ENCODE peak calls at places on chromosomes 5 and 9, in eight cellular contexts. T is psoas muscle, N is fibroblast of villous mesenchyme, D is AG09309, Z is heart left ventricle, H is colonic mucosa, A is endodermal cell, Q is astrocyte of the spinal cord. F is an unnamed sample.

GRCh38 chr9:95557142-95557541 is 40.4 kb upstream of the PTCH1 start:
- DNase-seq in T (no peak), N (no peak), D (no peak), Z (no peak), H (no peak), A (no peak), Q (no peak), F (no peak)

GRCh38 chr5:144205141-144205551 is 34.5 kb downstream of the KCTD16 start:
- DNase-seq in T (peak; percentile 17), N (peak; percentile 38), D (no peak), Z (no peak), H (no peak), A (peak; percentile 86), Q (peak; percentile 47), F (peak; percentile 50)

GRCh38 chr9:32385135-32385884 is 867 bp downstream of the ACO1 start:
- DNase-seq in T (no peak), N (no peak), D (no peak), Z (no peak), H (no peak), A (no peak), Q (no peak), F (no peak)

GRCh38 chr5:44336708-44337107 is 52.5 kb downstream of the FGF10 start:
- DNase-seq in T (no peak), N (no peak), D (no peak), Z (no peak), H (no peak), A (no peak), Q (no peak), F (no peak)

GRCh38 chr5:90161399-90161798 is 248.2 kb downstream of the CETN3 start:
- DNase-seq in T (no peak), N (peak; percentile 56), D (no peak), Z (peak; percentile 57), H (no peak), A (peak; percentile 85), Q (peak; percentile 35), F (no peak)

GRCh38 chr5:1776831-1777230 is 22.8 kb downstream of the MRPL36 start:
- DNase-seq in T (no peak), N (no peak), D (no peak), Z (no peak), H (no peak), A (no peak), Q (no peak), F (no peak)

GRCh38 chr9:69122086-69122390 is 52.0 kb upstream of the TJP2 start:
- DNase-seq in T (peak; percentile 44), N (peak; percentile 67), D (no peak), Z (peak; percentile 84), H (peak; percentile 68), A (peak; percentile 83), Q (peak; percentile 77), F (peak; percentile 81)

GRCh38 chr5:134465856-134466240 is 54.2 kb upstream of the CDKN2AIPNL start:
- DNase-seq in T (peak; percentile 92), N (peak; percentile 97), D (peak; percentile 35), Z (peak; percentile 93), H (peak; percentile 93), A (peak; percentile 95), Q (peak; percentile 95), F (peak; percentile 73)

GRCh38 chr9:27053369-27054057 is 48.0 kb upstream of the LRRC19 start:
- DNase-seq in T (no peak), N (peak; percentile 69), D (no peak), Z (no peak), H (no peak), A (no peak), Q (peak; percentile 11), F (no peak)

GRCh38 chr5:87411586-87412416 is 929 bp downstream of the CCNH start:
- DNase-seq in T (no peak), N (peak; percentile 59), D (no peak), Z (peak; percentile 27), H (peak; percentile 57), A (peak; percentile 57), Q (peak; percentile 56), F (no peak)

DNA sequence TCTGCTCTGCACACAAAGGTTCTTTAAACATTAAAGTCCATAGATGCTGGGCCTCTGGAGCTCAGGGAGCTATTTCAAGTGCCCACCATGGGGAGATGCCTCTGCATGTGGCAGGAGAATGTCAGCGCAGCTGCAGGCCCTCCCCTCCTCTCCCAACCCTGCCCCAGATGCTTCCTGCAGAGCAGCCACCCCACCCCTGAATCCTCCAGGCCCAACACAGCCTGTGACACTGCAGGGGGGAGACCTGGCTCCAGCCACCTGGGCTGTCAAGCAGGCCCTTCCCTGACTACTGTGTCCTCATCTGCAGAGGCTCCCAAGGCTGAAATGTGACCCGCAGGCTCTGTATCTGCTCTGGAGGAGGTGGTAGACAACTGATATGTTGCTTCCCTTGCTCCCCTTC is 213.9 kb downstream of the GABBR2 start:
- DNase-seq in T (no peak), N (no peak), D (no peak), Z (no peak), H (no peak), A (no peak), Q (no peak), F (no peak)
- H3K4me3 ChIP-seq in T (no peak overlapping the region), N (no peak overlapping the region), D (no peak overlapping the region), Z (no peak overlapping the region), H (no peak overlapping the region), A (no peak overlapping the region), Q (no peak overlapping the region), F (no peak overlapping the region)

GRCh38 chr5:180233729-180234128 is 24.7 kb upstream of the RASGEF1C start:
- DNase-seq in T (no peak), N (no peak), D (no peak), Z (no peak), H (no peak), A (no peak), Q (no peak), F (no peak)

GRCh38 chr5:180238631-180239030 is 29.6 kb upstream of the RASGEF1C start:
- DNase-seq in T (no peak), N (no peak), D (no peak), Z (no peak), H (no peak), A (no peak), Q (no peak), F (no peak)

GRCh38 chr5:180235077-180235476 is 26.1 kb upstream of the RASGEF1C start:
- DNase-seq in T (no peak), N (no peak), D (no peak), Z (no peak), H (no peak), A (no peak), Q (no peak), F (no peak)

GRCh38 chr5:180234271-180234670 is 25.3 kb upstream of the RASGEF1C start:
- DNase-seq in T (no peak), N (no peak), D (no peak), Z (no peak), H (no peak), A (no peak), Q (no peak), F (no peak)

DNA sequence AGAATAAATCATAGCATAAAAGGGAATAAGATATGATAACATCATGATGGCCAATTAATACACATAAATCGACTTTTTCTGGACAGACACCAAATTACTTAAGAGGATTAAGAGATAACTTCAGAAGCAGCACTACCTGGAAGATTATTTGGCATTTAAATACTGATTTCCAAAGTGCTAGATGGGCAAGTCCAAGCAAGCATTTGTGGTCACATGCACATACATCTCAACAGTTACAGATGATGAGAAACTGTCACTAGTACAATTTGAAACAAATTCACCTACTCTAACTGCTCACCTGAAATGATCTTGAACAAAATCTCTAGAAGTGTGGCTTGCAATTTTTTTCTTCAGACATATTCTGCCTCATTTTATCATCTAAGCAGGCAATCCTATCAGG is 26.8 kb upstream of the RASGEF1C start:
- DNase-seq in T (no peak), N (no peak), D (no peak), Z (no peak), H (no peak), A (no peak), Q (no peak), F (no peak)
- H3K4me3 ChIP-seq in T (no peak overlapping the region), N (no peak overlapping the region), D (no peak overlapping the region), Z (no peak overlapping the region), H (no peak overlapping the region), A (no peak overlapping the region), Q (no peak overlapping the region), F (no peak overlapping the region)

GRCh38 chr5:54841481-54841880 is 143.9 kb downstream of the ESM1 start:
- DNase-seq in T (no peak), N (no peak), D (no peak), Z (no peak), H (no peak), A (no peak), Q (no peak), F (no peak)

GRCh38 chr5:54845567-54845941 is 139.8 kb downstream of the ESM1 start:
- DNase-seq in T (no peak), N (peak; percentile 58), D (no peak), Z (no peak), H (no peak), A (peak; percentile 57), Q (peak; percentile 49), F (no peak)

DNA sequence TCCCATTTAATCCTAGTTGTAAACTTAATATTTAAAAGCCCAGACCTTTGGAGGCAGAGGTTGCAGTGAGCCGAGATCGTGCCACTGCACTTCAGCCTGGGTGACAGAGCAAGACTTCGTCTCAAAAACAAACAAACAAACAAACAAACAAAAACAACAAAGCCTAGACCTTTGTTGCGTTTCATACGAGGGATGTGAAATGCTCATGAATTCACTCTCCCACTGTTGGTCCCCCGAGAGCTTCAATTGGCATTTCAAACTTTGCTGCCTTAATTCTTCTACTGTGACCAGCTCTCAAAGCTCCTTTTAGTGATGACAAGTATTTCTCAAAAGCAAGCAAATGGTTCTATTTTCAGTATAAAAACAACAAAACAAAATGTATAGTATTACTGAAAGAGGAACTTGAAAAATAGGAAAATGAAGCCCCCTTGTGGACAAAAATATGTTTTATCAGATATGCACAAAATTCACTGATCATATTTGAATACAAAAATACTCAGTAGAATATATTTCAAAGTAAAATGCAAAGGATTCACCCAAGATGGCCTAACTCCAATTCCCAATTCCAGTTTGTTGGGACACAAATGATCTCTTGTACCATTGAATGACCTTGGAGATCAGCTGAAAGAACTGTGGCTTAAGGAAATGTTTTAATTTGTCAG is 140.4 kb downstream of the ESM1 start:
- DNase-seq in T (no peak), N (peak; percentile 77), D (peak; percentile 46), Z (no peak), H (no peak), A (no peak), Q (peak; percentile 77), F (no peak)
- H3K4me3 ChIP-seq in T (peak overlapping the region; percentile 54), N (no peak overlapping the region), D (no peak overlapping the region), Z (peak overlapping the region; percentile 49), H (no peak overlapping the region), A (no peak overlapping the region), Q (no peak overlapping the region), F (peak overlapping the region; percentile 43)

GRCh38 chr5:72855821-72856220 is 39.4 kb downstream of the TNPO1 start:
- DNase-seq in T (no peak), N (peak; percentile 57), D (no peak), Z (no peak), H (no peak), A (no peak), Q (no peak), F (no peak)

GRCh38 chr5:72850113-72850512 is 33.7 kb downstream of the TNPO1 start:
- DNase-seq in T (no peak), N (no peak), D (no peak), Z (no peak), H (no peak), A (no peak), Q (no peak), F (no peak)

GRCh38 chr5:72854419-72854818 is 38.0 kb downstream of the TNPO1 start:
- DNase-seq in T (no peak), N (no peak), D (no peak), Z (no peak), H (no peak), A (no peak), Q (no peak), F (no peak)

GRCh38 chr5:72849546-72849945 is 33.1 kb downstream of the TNPO1 start:
- DNase-seq in T (no peak), N (peak; percentile 51), D (no peak), Z (no peak), H (no peak), A (no peak), Q (no peak), F (no peak)

GRCh38 chr5:72852356-72852755 is 35.9 kb downstream of the TNPO1 start:
- DNase-seq in T (no peak), N (peak; percentile 83), D (no peak), Z (no peak), H (no peak), A (no peak), Q (no peak), F (no peak)
- H3K4me3 ChIP-seq in T (peak overlapping the region; percentile 81), N (no peak overlapping the region), D (no peak overlapping the region), Z (no peak overlapping the region), H (no peak overlapping the region), A (peak overlapping the region; percentile 92), Q (no peak overlapping the region), F (no peak overlapping the region)

F was measured in dorsolateral prefrontal cortex.